ENCODE peak calls at places on chromosomes 11 and 22, in nine cellular contexts. J, W, E, C, D, I, F, X and P are unnamed samples.

GRCh38 chr11:69501891-69502860 is 20.7 kb downstream of the LINC01488 start:
- DNase-seq in C (no peak), E (peak; percentile 63), I (no peak), W (no peak), D (no peak), J (no peak), F (no peak), X (no peak), P (no peak)

GRCh38 chr22:26461188-26461810 is 22.3 kb downstream of the HPS4 start:
- DNase-seq in F (peak; percentile 94), I (peak; percentile 95), W (peak; percentile 24), X (peak; percentile 45), D (peak; percentile 86), C (peak; percentile 18), E (peak; percentile 70), J (peak; percentile 69), P (peak; percentile 65)

GRCh38 chr22:28031383-28031922 is 112.4 kb upstream of the PITPNB start:
- DNase-seq in X (no peak), C (no peak), I (no peak), W (no peak), F (no peak), J (no peak), E (no peak), D (no peak), P (no peak)

GRCh38 chr22:47278655-47279054 is 516.2 kb downstream of the TBC1D22A start:
- DNase-seq in J (no peak), C (no peak), W (no peak), X (no peak), D (no peak), F (no peak), I (no peak), E (peak; percentile 25), P (no peak)

GRCh38 chr11:114960117-114960516 is 281.8 kb downstream of the NXPE2 start:
- DNase-seq in I (no peak), C (no peak), F (no peak), W (no peak), J (peak; percentile 11), E (no peak), X (no peak), D (no peak), P (no peak)

GRCh38 chr11:73957654-73958361 is 7.0 kb downstream of the DNAJB13 start:
- DNase-seq in D (no peak), W (no peak), E (peak; percentile 65), C (no peak), X (no peak), F (no peak), I (peak; percentile 36), J (no peak), P (peak; percentile 58)

GRCh38 chr11:36628765-36629199 is 30.7 kb upstream of the RAG2 start:
- DNase-seq in F (no peak), J (peak; percentile 26), W (no peak), C (no peak), E (no peak), I (no peak), D (peak; percentile 10), X (no peak), P (no peak)

GRCh38 chr11:1167751-1168231 is 10.0 kb downstream of the MUC5AC start:
- DNase-seq in D (no peak), J (no peak), E (peak; percentile 26), I (no peak), W (no peak), C (no peak), X (no peak), F (no peak), P (peak; percentile 15)

GRCh38 chr22:36014539-36015072 is 14.0 kb downstream of the RBFOX2 start:
- DNase-seq in D (no peak), C (no peak), J (no peak), E (no peak), X (no peak), W (no peak), F (no peak), I (no peak), P (no peak)

GRCh38 chr11:22787055-22787454 is 42.5 kb downstream of the SVIP start:
- DNase-seq in J (no peak), X (no peak), D (no peak), C (no peak), E (no peak), F (no peak), W (no peak), I (no peak), P (no peak)

GRCh38 chr22:22119003-22119402 is 125.6 kb upstream of the VPREB1 start:
- DNase-seq in J (no peak), I (no peak), D (no peak), C (no peak), F (no peak), W (no peak), X (no peak), E (no peak), P (no peak)

GRCh38 chr22:45263790-45264269 is 20.9 kb upstream of the UPK3A start:
- DNase-seq in X (peak; percentile 77), I (peak; percentile 91), J (peak; percentile 72), W (peak; percentile 75), D (peak; percentile 80), C (peak; percentile 46), F (peak; percentile 85), E (peak; percentile 62), P (peak; percentile 86)

GRCh38 chr11:60801194-60801593 is 16.1 kb downstream of the MS4A10 start:
- DNase-seq in W (no peak), F (no peak), X (no peak), C (no peak), I (no peak), D (no peak), J (no peak), E (peak; percentile 20), P (no peak)

GRCh38 chr11:11973361-11973800 is 35.0 kb downstream of the DKK3 start:
- DNase-seq in I (peak; percentile 45), X (peak; percentile 86), W (no peak), D (no peak), E (peak; percentile 43), C (no peak), F (no peak), J (no peak), P (peak; percentile 93)
- H3K4me1 ChIP-seq in I (no peaks in the 10 kb centered on the region), X (peaks cover 85% of the 10 kb centered on the region), W (peaks cover 6% of the 10 kb centered on the region), D (peaks cover 26% of the 10 kb centered on the region), E (peaks cover 4% of the 10 kb centered on the region), C (peaks cover 36% of the 10 kb centered on the region), F (peaks cover 13% of the 10 kb centered on the region), J (peaks cover 33% of the 10 kb centered on the region), P (peaks cover 50% of the 10 kb centered on the region)

GRCh38 chr11:17781626-17782025 is 47.0 kb downstream of the KCNC1 start:
- DNase-seq in D (no peak), F (no peak), W (no peak), E (no peak), I (no peak), C (no peak), J (no peak), X (no peak), P (no peak)

GRCh38 chr11:17781221-17781620 is 46.6 kb downstream of the KCNC1 start:
- DNase-seq in W (no peak), E (no peak), I (no peak), C (no peak), X (no peak), D (no peak), J (no peak), F (no peak), P (no peak)

GRCh38 chr11:17780668-17781067 is 46.1 kb downstream of the KCNC1 start:
- DNase-seq in I (no peak), J (no peak), D (no peak), E (peak; percentile 35), W (no peak), X (no peak), C (no peak), F (no peak), P (no peak)

GRCh38 chr11:17778956-17779860 is 44.6 kb downstream of the KCNC1 start:
- DNase-seq in I (no peak), X (no peak), D (no peak), C (no peak), E (peak; percentile 29), W (no peak), F (no peak), J (no peak), P (no peak)

GRCh38 chr11:17779861-17780594 is 45.4 kb downstream of the KCNC1 start:
- DNase-seq in F (no peak), J (no peak), C (no peak), D (no peak), E (peak; percentile 28), W (no peak), I (no peak), X (no peak), P (no peak)
- TF ChIP-seq CTCF in F (no peak), J (no peak), C (no peak), D (no peak), E (no peak), W (peak; percentile 50), I (no peak), X (no peak), P (no peak)

GRCh38 chr11:65381721-65382035 is 768 bp downstream of the SLC25A45 start:
- DNase-seq in W (peak; percentile 94), D (no peak), C (peak; percentile 65), I (peak; percentile 91), F (no peak), E (no peak), X (peak; percentile 68), J (no peak), P (no peak)

GRCh38 chr11:65383778-65384177 is 1.3 kb upstream of the SLC25A45 start:
- DNase-seq in X (no peak), F (no peak), E (no peak), D (no peak), J (no peak), C (no peak), W (peak; percentile 87), I (peak; percentile 31), P (no peak)

GRCh38 chr11:65382036-65382803 is at the start of gene SLC25A45:
- DNase-seq in I (peak; percentile 93), E (peak; percentile 94), F (peak; percentile 70), D (peak; percentile 64), J (peak; percentile 98), W (peak; percentile 87), X (peak; percentile 93), C (peak; percentile 92), P (peak; percentile 98)

GRCh38 chr11:65384301-65384889 is 1.9 kb upstream of the SLC25A45 start:
- DNase-seq in I (peak; percentile 35), E (no peak), D (no peak), X (no peak), W (no peak), J (no peak), C (no peak), F (no peak), P (no peak)

DNA sequence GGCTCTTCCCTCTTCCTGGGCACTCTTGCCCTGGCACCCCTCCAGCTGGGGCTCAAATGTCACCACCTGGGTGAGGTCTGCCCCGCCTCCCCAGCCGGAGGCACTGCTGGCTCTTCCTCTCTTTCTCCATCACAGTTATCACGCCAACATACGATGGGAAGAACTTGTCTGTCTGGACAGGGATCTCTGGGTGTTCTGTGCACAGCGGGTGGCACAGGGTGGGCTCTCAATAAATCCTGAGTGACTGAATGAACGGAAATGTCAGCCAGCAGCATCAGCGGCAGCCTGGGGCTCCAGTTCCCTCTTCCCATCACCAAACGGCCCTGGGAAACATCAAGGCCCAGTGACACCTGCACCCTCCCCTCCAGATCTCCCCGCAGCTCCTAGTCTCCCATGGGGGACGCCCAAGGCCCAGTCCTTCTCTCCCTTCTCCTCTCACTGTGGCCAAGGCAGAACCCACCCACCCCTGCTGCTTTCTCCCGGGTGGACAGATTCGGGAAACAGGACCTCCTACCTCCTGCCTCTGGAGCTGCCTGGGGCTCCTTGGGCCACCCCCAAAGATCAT is 440 bp upstream of the SLC25A45 start:
- DNase-seq in E (peak; percentile 92), J (peak; percentile 90), F (no peak), D (no peak), X (no peak), C (no peak), W (no peak), I (no peak), P (no peak)
- H3K4me1 ChIP-seq in E (peaks cover 28% of the 10 kb centered on the region), J (peaks cover 94% of the 10 kb centered on the region), F (peaks cover 13% of the 10 kb centered on the region), D (peaks cover 10% of the 10 kb centered on the region), X (peaks cover 35% of the 10 kb centered on the region), C (peaks cover 72% of the 10 kb centered on the region), W (peaks cover 89% of the 10 kb centered on the region), I (peaks cover 6% of the 10 kb centered on the region), P (peaks cover 56% of the 10 kb centered on the region)

GRCh38 chr22:37781434-37782059 is 26.2 kb upstream of the GCAT start:
- DNase-seq in I (peak; percentile 75), X (no peak), C (no peak), J (no peak), F (peak; percentile 66), W (peak; percentile 42), E (no peak), D (peak; percentile 33), P (no peak)
- TF ChIP-seq CTCF in I (peak; percentile 70), X (peak; percentile 12), C (peak; percentile 57), J (no peak), F (peak; percentile 40), W (peak; percentile 68), E (no peak), D (peak; percentile 20), P (no peak)